ENCODE peak calls at places on chromosome 21, in nine cellular contexts. One of them, this sample, is unnamed.

GRCh38 chr21:34888569-34889286 is 160.4 kb downstream of the RUNX1 start:
- DNase-seq in dorsolateral prefrontal cortex: peak; percentile 65
- DNase-seq in tibial artery: peak; percentile 95
- DNase-seq in epithelial cell of prostate: peak; percentile 85
- DNase-seq in hepatocyte: peak; percentile 97
- DNase-seq in cardiac muscle cell: peak; percentile 96
- DNase-seq in CD8-positive, alpha-beta memory T cell: peak; percentile 63
- DNase-seq in kidney: peak; percentile 97
- DNase-seq in effector memory CD4-positive, alpha-beta T cell: peak; percentile 63
- DNase-seq in this sample: peak; percentile 93

GRCh38 chr21:24693779-24694178 is 913.5 kb downstream of the MRPL39 start:
- DNase-seq in dorsolateral prefrontal cortex: no peak
- DNase-seq in tibial artery: no peak
- DNase-seq in epithelial cell of prostate: no peak
- DNase-seq in hepatocyte: no peak
- DNase-seq in cardiac muscle cell: no peak
- DNase-seq in CD8-positive, alpha-beta memory T cell: no peak
- DNase-seq in kidney: no peak
- DNase-seq in effector memory CD4-positive, alpha-beta T cell: no peak
- DNase-seq in this sample: no peak

GRCh38 chr21:34722684-34723300 is 54.0 kb downstream of the CLIC6 start:
- DNase-seq in dorsolateral prefrontal cortex: no peak
- DNase-seq in tibial artery: no peak
- DNase-seq in epithelial cell of prostate: no peak
- DNase-seq in hepatocyte: no peak
- DNase-seq in cardiac muscle cell: no peak
- DNase-seq in CD8-positive, alpha-beta memory T cell: no peak
- DNase-seq in kidney: peak; percentile 86
- DNase-seq in effector memory CD4-positive, alpha-beta T cell: no peak
- DNase-seq in this sample: peak; percentile 35

GRCh38 chr21:38938343-38938742 is 132.6 kb downstream of the ETS2 start:
- DNase-seq in dorsolateral prefrontal cortex: no peak
- DNase-seq in tibial artery: no peak
- DNase-seq in epithelial cell of prostate: no peak
- DNase-seq in hepatocyte: no peak
- DNase-seq in cardiac muscle cell: peak; percentile 36
- DNase-seq in CD8-positive, alpha-beta memory T cell: no peak
- DNase-seq in kidney: no peak
- DNase-seq in effector memory CD4-positive, alpha-beta T cell: no peak
- DNase-seq in this sample: peak; percentile 74

GRCh38 chr21:42039911-42040351 is 29.8 kb upstream of the ZBTB21 start:
- DNase-seq in dorsolateral prefrontal cortex: no peak
- DNase-seq in tibial artery: no peak
- DNase-seq in epithelial cell of prostate: no peak
- DNase-seq in hepatocyte: peak; percentile 76
- DNase-seq in cardiac muscle cell: no peak
- DNase-seq in CD8-positive, alpha-beta memory T cell: no peak
- DNase-seq in kidney: peak; percentile 84
- DNase-seq in effector memory CD4-positive, alpha-beta T cell: no peak
- DNase-seq in this sample: no peak

GRCh38 chr21:34131586-34131985 is 58.2 kb downstream of the MRPS6 start:
- DNase-seq in dorsolateral prefrontal cortex: no peak
- DNase-seq in tibial artery: no peak
- DNase-seq in epithelial cell of prostate: no peak
- DNase-seq in hepatocyte: no peak
- DNase-seq in cardiac muscle cell: no peak
- DNase-seq in CD8-positive, alpha-beta memory T cell: no peak
- DNase-seq in kidney: no peak
- DNase-seq in effector memory CD4-positive, alpha-beta T cell: no peak
- DNase-seq in this sample: no peak

GRCh38 chr21:42644223-42645208 is 8.9 kb upstream of the PDE9A start:
- DNase-seq in dorsolateral prefrontal cortex: no peak
- DNase-seq in tibial artery: no peak
- DNase-seq in epithelial cell of prostate: no peak
- DNase-seq in hepatocyte: no peak
- DNase-seq in cardiac muscle cell: no peak
- DNase-seq in CD8-positive, alpha-beta memory T cell: no peak
- DNase-seq in kidney: peak; percentile 53
- DNase-seq in effector memory CD4-positive, alpha-beta T cell: no peak
- DNase-seq in this sample: no peak

GRCh38 chr21:28781602-28782274 is 210.9 kb downstream of the LTN1 start:
- DNase-seq in dorsolateral prefrontal cortex: no peak
- DNase-seq in tibial artery: no peak
- DNase-seq in epithelial cell of prostate: no peak
- DNase-seq in hepatocyte: peak; percentile 25
- DNase-seq in cardiac muscle cell: peak; percentile 6
- DNase-seq in CD8-positive, alpha-beta memory T cell: no peak
- DNase-seq in kidney: no peak
- DNase-seq in effector memory CD4-positive, alpha-beta T cell: no peak
- DNase-seq in this sample: peak; percentile 37

GRCh38 chr21:41537356-41537755 is 29.4 kb upstream of the TMPRSS2 start:
- DNase-seq in dorsolateral prefrontal cortex: no peak
- DNase-seq in tibial artery: no peak
- DNase-seq in epithelial cell of prostate: no peak
- DNase-seq in hepatocyte: no peak
- DNase-seq in cardiac muscle cell: no peak
- DNase-seq in CD8-positive, alpha-beta memory T cell: no peak
- DNase-seq in kidney: no peak
- DNase-seq in effector memory CD4-positive, alpha-beta T cell: no peak
- DNase-seq in this sample: no peak

GRCh38 chr21:41009398-41010177 is 158.4 kb upstream of the BACE2 start:
- DNase-seq in dorsolateral prefrontal cortex: no peak
- DNase-seq in tibial artery: no peak
- DNase-seq in epithelial cell of prostate: no peak
- DNase-seq in hepatocyte: peak; percentile 35
- DNase-seq in cardiac muscle cell: peak; percentile 29
- DNase-seq in CD8-positive, alpha-beta memory T cell: no peak
- DNase-seq in kidney: no peak
- DNase-seq in effector memory CD4-positive, alpha-beta T cell: no peak
- DNase-seq in this sample: peak; percentile 21

GRCh38 chr21:31203371-31204054 is 140.5 kb downstream of the TIAM1 start:
- DNase-seq in dorsolateral prefrontal cortex: no peak
- DNase-seq in tibial artery: no peak
- DNase-seq in epithelial cell of prostate: no peak
- DNase-seq in hepatocyte: no peak
- DNase-seq in cardiac muscle cell: no peak
- DNase-seq in CD8-positive, alpha-beta memory T cell: no peak
- DNase-seq in kidney: no peak
- DNase-seq in effector memory CD4-positive, alpha-beta T cell: no peak
- DNase-seq in this sample: no peak

GRCh38 chr21:35593000-35593502 is 467.3 kb downstream of the SETD4 start:
- DNase-seq in dorsolateral prefrontal cortex: no peak
- DNase-seq in tibial artery: no peak
- DNase-seq in epithelial cell of prostate: no peak
- DNase-seq in hepatocyte: no peak
- DNase-seq in cardiac muscle cell: no peak
- DNase-seq in CD8-positive, alpha-beta memory T cell: no peak
- DNase-seq in kidney: no peak
- DNase-seq in effector memory CD4-positive, alpha-beta T cell: no peak
- DNase-seq in this sample: no peak

GRCh38 chr21:36860736-36861594 is 105.5 kb downstream of the HLCS start:
- DNase-seq in dorsolateral prefrontal cortex: no peak
- DNase-seq in tibial artery: no peak
- DNase-seq in epithelial cell of prostate: peak; percentile 3
- DNase-seq in hepatocyte: peak; percentile 56
- DNase-seq in cardiac muscle cell: no peak
- DNase-seq in CD8-positive, alpha-beta memory T cell: no peak
- DNase-seq in kidney: no peak
- DNase-seq in effector memory CD4-positive, alpha-beta T cell: no peak
- DNase-seq in this sample: no peak

GRCh38 chr21:26958792-26959191 is 8.1 kb downstream of the ADAMTS5 start:
- DNase-seq in dorsolateral prefrontal cortex: no peak
- DNase-seq in tibial artery: no peak
- DNase-seq in epithelial cell of prostate: no peak
- DNase-seq in hepatocyte: no peak
- DNase-seq in cardiac muscle cell: no peak
- DNase-seq in CD8-positive, alpha-beta memory T cell: no peak
- DNase-seq in kidney: no peak
- DNase-seq in effector memory CD4-positive, alpha-beta T cell: no peak
- DNase-seq in this sample: no peak

GRCh38 chr21:35579520-35580293 is 480.6 kb downstream of the SETD4 start:
- DNase-seq in dorsolateral prefrontal cortex: no peak
- DNase-seq in tibial artery: no peak
- DNase-seq in epithelial cell of prostate: no peak
- DNase-seq in hepatocyte: no peak
- DNase-seq in cardiac muscle cell: no peak
- DNase-seq in CD8-positive, alpha-beta memory T cell: no peak
- DNase-seq in kidney: no peak
- DNase-seq in effector memory CD4-positive, alpha-beta T cell: no peak
- DNase-seq in this sample: no peak

GRCh38 chr21:31117046-31117916 is 79.0 kb upstream of the KRTAP19-8 start:
- DNase-seq in dorsolateral prefrontal cortex: no peak
- DNase-seq in tibial artery: no peak
- DNase-seq in epithelial cell of prostate: peak; percentile 45
- DNase-seq in hepatocyte: peak; percentile 50
- DNase-seq in cardiac muscle cell: no peak
- DNase-seq in CD8-positive, alpha-beta memory T cell: no peak
- DNase-seq in kidney: no peak
- DNase-seq in effector memory CD4-positive, alpha-beta T cell: no peak
- DNase-seq in this sample: no peak

GRCh38 chr21:34705032-34705431 is 36.2 kb downstream of the CLIC6 start:
- DNase-seq in dorsolateral prefrontal cortex: no peak
- DNase-seq in tibial artery: no peak
- DNase-seq in epithelial cell of prostate: no peak
- DNase-seq in hepatocyte: no peak
- DNase-seq in cardiac muscle cell: no peak
- DNase-seq in CD8-positive, alpha-beta memory T cell: no peak
- DNase-seq in kidney: peak; percentile 71
- DNase-seq in effector memory CD4-positive, alpha-beta T cell: no peak
- DNase-seq in this sample: no peak

GRCh38 chr21:42093991-42094417 is 22.9 kb downstream of the UMODL1 start:
- DNase-seq in dorsolateral prefrontal cortex: peak; percentile 64
- DNase-seq in tibial artery: peak; percentile 75
- DNase-seq in epithelial cell of prostate: no peak
- DNase-seq in hepatocyte: peak; percentile 55
- DNase-seq in cardiac muscle cell: no peak
- DNase-seq in CD8-positive, alpha-beta memory T cell: no peak
- DNase-seq in kidney: peak; percentile 86
- DNase-seq in effector memory CD4-positive, alpha-beta T cell: no peak
- DNase-seq in this sample: no peak

DNA sequence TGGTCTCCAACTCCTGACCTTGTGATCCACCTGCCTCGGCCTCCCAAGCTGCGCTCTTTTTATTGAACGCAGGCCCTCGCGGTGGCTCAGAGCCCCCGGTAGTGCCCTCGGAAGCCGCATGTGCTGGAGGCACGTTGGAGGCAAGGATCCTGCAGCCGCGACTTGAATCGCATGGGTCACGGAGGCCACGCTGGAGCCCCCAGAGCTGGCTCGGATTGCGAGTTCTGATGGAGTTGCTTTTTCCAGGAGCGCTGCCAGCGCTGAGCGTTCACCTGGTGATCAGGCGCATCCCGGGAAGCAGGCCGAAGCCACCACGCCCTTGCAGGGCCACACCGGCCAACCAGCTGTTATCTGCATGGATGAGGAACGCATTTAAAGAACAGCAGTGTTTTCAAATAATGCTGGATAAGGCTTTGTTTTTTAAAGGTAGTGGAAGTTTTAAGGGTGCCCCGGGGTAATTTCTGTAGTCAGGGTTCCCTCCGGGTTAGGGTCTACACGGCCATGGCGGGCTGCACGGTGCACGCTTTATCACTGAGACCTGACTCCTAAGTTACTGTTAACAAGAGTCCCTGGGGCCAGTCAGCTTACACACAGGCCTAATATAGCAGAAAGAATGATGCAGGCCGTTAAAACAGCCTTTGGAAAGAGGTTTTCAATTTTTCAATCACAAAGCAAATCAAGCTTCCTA is 6.2 kb downstream of the S100B start:
- DNase-seq in dorsolateral prefrontal cortex: no peak
- DNase-seq in tibial artery: no peak
- DNase-seq in epithelial cell of prostate: no peak
- DNase-seq in hepatocyte: no peak
- DNase-seq in cardiac muscle cell: no peak
- DNase-seq in CD8-positive, alpha-beta memory T cell: no peak
- DNase-seq in kidney: peak; percentile 70
- DNase-seq in effector memory CD4-positive, alpha-beta T cell: no peak
- DNase-seq in this sample: peak; percentile 40
- H3K27ac ChIP-seq in dorsolateral prefrontal cortex: peak overlapping the region; percentile 51
- H3K27ac ChIP-seq in tibial artery: no peak overlapping the region
- H3K27ac ChIP-seq in epithelial cell of prostate: no peak overlapping the region
- H3K27ac ChIP-seq in hepatocyte: no peak overlapping the region
- H3K27ac ChIP-seq in cardiac muscle cell: no peak overlapping the region
- H3K27ac ChIP-seq in CD8-positive, alpha-beta memory T cell: no peak overlapping the region
- H3K27ac ChIP-seq in kidney: no peak overlapping the region
- H3K27ac ChIP-seq in effector memory CD4-positive, alpha-beta T cell: no peak overlapping the region
- H3K27ac ChIP-seq in this sample: peak overlapping the region; percentile 6

GRCh38 chr21:44593598-44594405 is 1.5 kb upstream of the KRTAP10-6 start:
- DNase-seq in dorsolateral prefrontal cortex: no peak
- DNase-seq in tibial artery: no peak
- DNase-seq in epithelial cell of prostate: no peak
- DNase-seq in hepatocyte: no peak
- DNase-seq in cardiac muscle cell: peak; percentile 40
- DNase-seq in CD8-positive, alpha-beta memory T cell: no peak
- DNase-seq in kidney: no peak
- DNase-seq in effector memory CD4-positive, alpha-beta T cell: no peak
- DNase-seq in this sample: no peak
- H3K27ac ChIP-seq in dorsolateral prefrontal cortex: no peak overlapping the region
- H3K27ac ChIP-seq in tibial artery: no peak overlapping the region
- H3K27ac ChIP-seq in epithelial cell of prostate: no peak overlapping the region
- H3K27ac ChIP-seq in hepatocyte: no peak overlapping the region
- H3K27ac ChIP-seq in cardiac muscle cell: peak overlapping the region; percentile 64
- H3K27ac ChIP-seq in CD8-positive, alpha-beta memory T cell: peak overlapping the region; percentile 73
- H3K27ac ChIP-seq in kidney: no peak overlapping the region
- H3K27ac ChIP-seq in effector memory CD4-positive, alpha-beta T cell: no peak overlapping the region
- H3K27ac ChIP-seq in this sample: no peak overlapping the region

GRCh38 chr21:17900990-17901385 is 81.8 kb upstream of the C21orf91 start:
- DNase-seq in dorsolateral prefrontal cortex: no peak
- DNase-seq in tibial artery: no peak
- DNase-seq in epithelial cell of prostate: no peak
- DNase-seq in hepatocyte: no peak
- DNase-seq in cardiac muscle cell: no peak
- DNase-seq in CD8-positive, alpha-beta memory T cell: no peak
- DNase-seq in kidney: no peak
- DNase-seq in effector memory CD4-positive, alpha-beta T cell: no peak
- DNase-seq in this sample: no peak
- H3K27ac ChIP-seq in dorsolateral prefrontal cortex: peak overlapping the region; percentile 67
- H3K27ac ChIP-seq in tibial artery: no peak overlapping the region
- H3K27ac ChIP-seq in epithelial cell of prostate: peak overlapping the region; percentile 11
- H3K27ac ChIP-seq in hepatocyte: no peak overlapping the region
- H3K27ac ChIP-seq in cardiac muscle cell: no peak overlapping the region
- H3K27ac ChIP-seq in CD8-positive, alpha-beta memory T cell: no peak overlapping the region
- H3K27ac ChIP-seq in kidney: no peak overlapping the region
- H3K27ac ChIP-seq in effector memory CD4-positive, alpha-beta T cell: no peak overlapping the region
- H3K27ac ChIP-seq in this sample: no peak overlapping the region

DNA sequence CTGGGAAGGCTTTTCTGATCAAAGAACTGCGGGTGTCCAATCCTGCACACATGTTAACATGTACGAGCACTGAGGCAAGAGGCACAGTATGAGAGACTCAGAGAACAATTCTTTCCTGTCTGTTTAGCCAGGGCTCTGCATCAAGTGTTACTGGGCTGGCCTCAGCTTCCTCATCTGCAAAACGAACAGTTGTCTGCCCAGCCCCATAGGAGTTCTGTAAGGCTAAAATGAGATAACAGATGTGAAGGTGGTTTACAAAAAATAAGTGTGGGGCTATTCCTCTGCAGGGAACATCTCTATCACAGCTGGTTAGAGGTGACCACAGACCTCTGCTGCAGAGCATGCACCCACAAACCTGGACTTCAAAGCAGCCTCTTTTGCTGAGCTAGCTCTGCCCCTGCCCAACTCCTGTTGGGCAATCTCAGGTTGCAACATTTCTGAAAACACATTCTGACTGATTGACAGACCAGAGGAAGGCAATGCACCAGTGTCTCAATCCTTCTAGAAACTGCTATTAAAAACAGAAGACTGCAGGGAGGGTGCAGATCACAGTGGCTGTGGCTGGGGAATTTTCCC is 10.5 kb upstream of the OLIG1 start:
- DNase-seq in dorsolateral prefrontal cortex: no peak
- DNase-seq in tibial artery: no peak
- DNase-seq in epithelial cell of prostate: no peak
- DNase-seq in hepatocyte: peak; percentile 28
- DNase-seq in cardiac muscle cell: no peak
- DNase-seq in CD8-positive, alpha-beta memory T cell: no peak
- DNase-seq in kidney: no peak
- DNase-seq in effector memory CD4-positive, alpha-beta T cell: no peak
- DNase-seq in this sample: no peak
- H3K27ac ChIP-seq in dorsolateral prefrontal cortex: peak overlapping the region; percentile 71
- H3K27ac ChIP-seq in tibial artery: no peak overlapping the region
- H3K27ac ChIP-seq in epithelial cell of prostate: no peak overlapping the region
- H3K27ac ChIP-seq in hepatocyte: no peak overlapping the region
- H3K27ac ChIP-seq in cardiac muscle cell: no peak overlapping the region
- H3K27ac ChIP-seq in CD8-positive, alpha-beta memory T cell: no peak overlapping the region
- H3K27ac ChIP-seq in kidney: no peak overlapping the region
- H3K27ac ChIP-seq in effector memory CD4-positive, alpha-beta T cell: no peak overlapping the region
- H3K27ac ChIP-seq in this sample: no peak overlapping the region